ENCODE peak calls at places on chromosomes 11 and 22, in four cellular contexts. U, D, G and O are unnamed samples.

GRCh38 chr22:44442186-44442465 is 55.9 kb downstream of the RTL6 start:
- DNase-seq in U (no peak), G (no peak), D (no peak), O (no peak)

GRCh38 chr11:112322173-112322813 is 61.6 kb upstream of the PLET1 start:
- DNase-seq in G (no peak), U (no peak), D (no peak), O (no peak)

GRCh38 chr11:87871071-87871470 is 304.2 kb downstream of the RAB38 start:
- DNase-seq in U (no peak), G (no peak), D (no peak), O (no peak)

GRCh38 chr22:45328822-45329535 is 19.2 kb downstream of the FAM118A start:
- DNase-seq in G (peak; percentile 66), U (no peak), D (no peak), O (no peak)

GRCh38 chr11:128468106-128468505 is 119.3 kb downstream of the ETS1 start:
- DNase-seq in G (no peak), U (no peak), D (no peak), O (peak; percentile 28)

GRCh38 chr22:21055880-21056319 is 10.2 kb downstream of the LRRC74B start:
- DNase-seq in D (no peak), U (no peak), G (no peak), O (no peak)

GRCh38 chr11:120391854-120392253 is 55.6 kb downstream of the ARHGEF12 start:
- DNase-seq in G (no peak), U (no peak), D (no peak), O (no peak)

GRCh38 chr11:130181295-130182272 is 22.0 kb downstream of the ST14 start:
- DNase-seq in U (peak; percentile 28), D (no peak), G (no peak), O (peak; percentile 50)